ENCODE peak calls at places on chromosomes 12 and 14, in ten cellular contexts. S is NCI-H2081; N is CMK; K is DND-41; I is CD8-positive, alpha-beta T cell; Z is activated CD4-positive, alpha-beta T cell treated with anti-CD3 and anti-CD28 coated beads, Interleukin-2, amount 50 U/mL, for 1 hour; F is natural killer cell; V is upper lobe of right lung; H is RWPE1; Y is anterior cingulate cortex. C is an unnamed sample.

GRCh38 chr14:99037777-99038176 is 234.2 kb downstream of the BCL11B start:
- DNase-seq in S (no peak), N (no peak), K (no peak), I (no peak), Z (no peak), F (no peak), V (no peak), H (no peak), Y (no peak), C (no peak)

GRCh38 chr12:131142891-131143637 is 189.4 kb downstream of the ADGRD1 start:
- DNase-seq in S (no peak), N (no peak), K (no peak), I (no peak), Z (no peak), F (peak; percentile 4), V (no peak), H (no peak), Y (no peak), C (no peak)

GRCh38 chr12:124386059-124386458 is 91.2 kb downstream of the RFLNA start:
- DNase-seq in S (no peak), N (no peak), K (no peak), I (no peak), Z (no peak), F (no peak), V (no peak), H (no peak), Y (no peak), C (no peak)

GRCh38 chr12:96045566-96045965 is 10.2 kb upstream of the LTA4H start:
- DNase-seq in S (no peak), N (no peak), K (no peak), I (no peak), Z (no peak), F (peak; percentile 37), V (peak; percentile 73), H (no peak), Y (no peak), C (no peak)

GRCh38 chr14:94644102-94644535 is 31.9 kb downstream of the SERPINA3 start:
- DNase-seq in S (no peak), N (no peak), K (no peak), I (no peak), Z (no peak), F (no peak), V (no peak), H (no peak), Y (no peak), C (no peak)

GRCh38 chr12:989751-990278 is 1.2 kb upstream of the ERC1 start:
- DNase-seq in S (peak; percentile 6), N (peak; percentile 29), K (peak; percentile 22), I (no peak), Z (no peak), F (no peak), V (no peak), H (peak; percentile 48), Y (no peak), C (no peak)

GRCh38 chr12:27505771-27506170 is 18.2 kb upstream of the PPFIBP1 start:
- DNase-seq in S (no peak), N (no peak), K (no peak), I (no peak), Z (no peak), F (no peak), V (no peak), H (no peak), Y (no peak), C (no peak)

GRCh38 chr14:53231166-53231565 is 78.0 kb upstream of the DDHD1 start:
- DNase-seq in S (no peak), N (no peak), K (no peak), I (no peak), Z (no peak), F (no peak), V (no peak), H (no peak), Y (no peak), C (no peak)

GRCh38 chr12:56081393-56082347 is 1.7 kb downstream of the ERBB3 start:
- DNase-seq in S (no peak), N (no peak), K (no peak), I (no peak), Z (no peak), F (no peak), V (no peak), H (no peak), Y (no peak), C (no peak)

GRCh38 chr12:120367252-120367923 is 1.6 kb downstream of the MSI1 start:
- DNase-seq in S (no peak), N (no peak), K (no peak), I (no peak), Z (no peak), F (no peak), V (no peak), H (no peak), Y (no peak), C (no peak)

GRCh38 chr12:65720739-65721138 is 103.5 kb upstream of the HMGA2 start:
- DNase-seq in S (no peak), N (no peak), K (no peak), I (no peak), Z (no peak), F (no peak), V (no peak), H (no peak), Y (no peak), C (no peak)

GRCh38 chr12:93776581-93777018 is 99.4 kb downstream of the CRADD start:
- DNase-seq in S (no peak), N (no peak), K (no peak), I (no peak), Z (no peak), F (no peak), V (no peak), H (no peak), Y (no peak), C (no peak)

GRCh38 chr12:132544173-132544468 is 54.2 kb downstream of the FBRSL1 start:
- DNase-seq in S (no peak), N (no peak), K (no peak), I (no peak), Z (no peak), F (no peak), V (no peak), H (no peak), Y (no peak), C (no peak)

GRCh38 chr14:94170151-94170550 is 4.0 kb upstream of the PPP4R4 start:
- DNase-seq in S (no peak), N (no peak), K (no peak), I (no peak), Z (no peak), F (no peak), V (no peak), H (no peak), Y (no peak), C (no peak)

GRCh38 chr14:91573894-91574837 is 64.1 kb upstream of the PPP4R3A start:
- DNase-seq in S (peak; percentile 75), N (no peak), K (peak; percentile 82), I (peak; percentile 50), Z (peak; percentile 69), F (peak; percentile 22), V (peak; percentile 82), H (peak; percentile 27), Y (peak; percentile 29), C (peak; percentile 59)

GRCh38 chr12:14416658-14417057 is 51.2 kb downstream of the ATF7IP start:
- DNase-seq in S (peak; percentile 57), N (no peak), K (peak; percentile 28), I (no peak), Z (no peak), F (no peak), V (no peak), H (peak; percentile 39), Y (peak; percentile 2), C (peak; percentile 62)

GRCh38 chr12:128980623-128981022 is 127.3 kb downstream of the GLT1D1 start:
- DNase-seq in S (no peak), N (no peak), K (no peak), I (no peak), Z (no peak), F (no peak), V (no peak), H (no peak), Y (no peak), C (no peak)

GRCh38 chr12:6607751-6608591 is 792 bp upstream of the CHD4 start:
- DNase-seq in S (peak; percentile 90), N (peak; percentile 97), K (peak; percentile 86), I (peak; percentile 38), Z (peak; percentile 51), F (peak; percentile 49), V (no peak), H (peak; percentile 84), Y (no peak), C (peak; percentile 44)

GRCh38 chr12:3233813-3234212 is 156.6 kb downstream of the TSPAN9 start:
- DNase-seq in S (no peak), N (no peak), K (no peak), I (no peak), Z (no peak), F (no peak), V (no peak), H (no peak), Y (no peak), C (no peak)

GRCh38 chr14:93269341-93270068 is 62.4 kb downstream of the UBR7 start:
- DNase-seq in S (no peak), N (no peak), K (no peak), I (no peak), Z (no peak), F (no peak), V (no peak), H (no peak), Y (peak; percentile 51), C (no peak)

GRCh38 chr12:94074970-94075695 is 73.2 kb upstream of the PLXNC1 start:
- DNase-seq in S (no peak), N (no peak), K (peak; percentile 29), I (no peak), Z (no peak), F (no peak), V (peak; percentile 73), H (peak; percentile 73), Y (no peak), C (no peak)

GRCh38 chr12:57195655-57196371 is 20.8 kb upstream of the NXPH4 start:
- DNase-seq in S (no peak), N (no peak), K (no peak), I (no peak), Z (no peak), F (peak; percentile 39), V (no peak), H (no peak), Y (no peak), C (no peak)

GRCh38 chr12:121495746-121496145 is 85.1 kb downstream of the KDM2B start:
- DNase-seq in S (no peak), N (no peak), K (no peak), I (no peak), Z (no peak), F (no peak), V (no peak), H (no peak), Y (no peak), C (no peak)

GRCh38 chr12:80033457-80033856 is 65.9 kb upstream of the OTOGL start:
- DNase-seq in S (no peak), N (no peak), K (no peak), I (no peak), Z (no peak), F (no peak), V (no peak), H (peak; percentile 27), Y (no peak), C (no peak)

GRCh38 chr12:124655317-124656213 is 88.2 kb upstream of the NCOR2 start:
- DNase-seq in S (peak; percentile 7), N (peak; percentile 46), K (no peak), I (no peak), Z (no peak), F (no peak), V (peak; percentile 74), H (peak; percentile 21), Y (peak; percentile 67), C (no peak)

GRCh38 chr12:109752117-109753053 is 38.8 kb downstream of the FAM222A start:
- DNase-seq in S (no peak), N (peak; percentile 26), K (no peak), I (no peak), Z (no peak), F (no peak), V (peak; percentile 20), H (no peak), Y (no peak), C (no peak)

GRCh38 chr12:11822071-11822818 is 172.8 kb downstream of the ETV6 start:
- DNase-seq in S (peak; percentile 8), N (no peak), K (no peak), I (no peak), Z (peak; percentile 39), F (no peak), V (no peak), H (no peak), Y (no peak), C (peak; percentile 9)

GRCh38 chr14:24297190-24297964 is 2.2 kb downstream of the DHRS1 start:
- DNase-seq in S (peak; percentile 13), N (no peak), K (no peak), I (no peak), Z (no peak), F (no peak), V (no peak), H (peak; percentile 45), Y (no peak), C (no peak)

C was measured in T-helper 1 cell.